ENCODE peak calls at places on chromosomes 7 and 10, in four cellular contexts. D, U, B and V are unnamed samples.
A peak's percentile ranks its signal among the peaks of the same experiment; 100 is the strongest.

GRCh38 chr10:18406136-18406535 is 245.3 kb downstream of the NSUN6 start:
- DNase-seq in B (no peak), D (no peak), U (no peak), V (no peak)

GRCh38 chr7:42197391-42197790 is 39.6 kb downstream of the GLI3 start:
- DNase-seq in U (no peak), D (no peak), B (peak; percentile 69), V (no peak)

GRCh38 chr7:95264225-95264927 is 60.0 kb downstream of the PON1 start:
- DNase-seq in D (no peak), B (no peak), U (no peak), V (no peak)

GRCh38 chr7:55156919-55157318 is 138.1 kb downstream of the EGFR start:
- DNase-seq in D (no peak), B (peak; percentile 31), U (no peak), V (no peak)

GRCh38 chr10:103969436-103969835 is 2.5 kb downstream of the SLK start:
- DNase-seq in B (no peak), D (no peak), U (no peak), V (no peak)

GRCh38 chr7:85469446-85469970 is 282.7 kb upstream of the SEMA3D start:
- DNase-seq in U (no peak), D (no peak), B (no peak), V (no peak)

GRCh38 chr7:40482794-40483374 is 348.1 kb downstream of the SUGCT start:
- DNase-seq in U (no peak), B (no peak), D (no peak), V (no peak)

GRCh38 chr7:128063025-128063560 is 31.9 kb upstream of the LRRC4 start:
- DNase-seq in B (no peak), D (no peak), U (no peak), V (no peak)

GRCh38 chr7:35596061-35596460 is 98.9 kb downstream of the HERPUD2 start:
- DNase-seq in U (no peak), D (no peak), B (no peak), V (no peak)

GRCh38 chr10:67550042-67550441 is 146.0 kb downstream of the CTNNA3 start:
- DNase-seq in D (no peak), U (no peak), B (no peak), V (no peak)

GRCh38 chr7:135620980-135621850 is 41.1 kb upstream of the STMP1 start:
- DNase-seq in B (peak; percentile 23), U (peak; percentile 35), D (no peak), V (no peak)

GRCh38 chr7:104971290-104972071 is 42.5 kb upstream of the KMT2E start:
- DNase-seq in U (no peak), B (no peak), D (no peak), V (no peak)

GRCh38 chr7:43771567-43771966 is 13.1 kb downstream of the BLVRA start:
- DNase-seq in D (no peak), B (no peak), U (no peak), V (no peak)

GRCh38 chr10:50310560-50311174 is 59.4 kb upstream of the ASAH2 start:
- DNase-seq in U (peak; percentile 50), B (no peak), D (no peak), V (no peak)

GRCh38 chr7:774161-775109 is 47.4 kb upstream of the PRKAR1B start:
- DNase-seq in B (no peak), U (peak; percentile 50), D (peak; percentile 68), V (no peak)

GRCh38 chr7:1943326-1943725 is 273.2 kb downstream of the ELFN1 start:
- DNase-seq in B (no peak), U (no peak), D (no peak), V (no peak)

GRCh38 chr7:98075801-98076200 is 30.9 kb upstream of the LMTK2 start:
- DNase-seq in B (no peak), D (no peak), U (no peak), V (no peak)

GRCh38 chr10:79505771-79506351 is 6.5 kb upstream of the EIF5AL1 start:
- DNase-seq in U (no peak), B (no peak), D (no peak), V (no peak)

GRCh38 chr10:34260904-34261303 is 554.2 kb downstream of the PARD3 start:
- DNase-seq in B (no peak), D (no peak), U (no peak), V (no peak)

GRCh38 chr10:132614431-132615341 is 77.1 kb downstream of the INPP5A start:
- DNase-seq in B (no peak), D (no peak), U (no peak), V (no peak)

GRCh38 chr7:13749666-13750065 is 239.8 kb downstream of the ETV1 start:
- DNase-seq in D (no peak), B (no peak), U (no peak), V (no peak)

DNA sequence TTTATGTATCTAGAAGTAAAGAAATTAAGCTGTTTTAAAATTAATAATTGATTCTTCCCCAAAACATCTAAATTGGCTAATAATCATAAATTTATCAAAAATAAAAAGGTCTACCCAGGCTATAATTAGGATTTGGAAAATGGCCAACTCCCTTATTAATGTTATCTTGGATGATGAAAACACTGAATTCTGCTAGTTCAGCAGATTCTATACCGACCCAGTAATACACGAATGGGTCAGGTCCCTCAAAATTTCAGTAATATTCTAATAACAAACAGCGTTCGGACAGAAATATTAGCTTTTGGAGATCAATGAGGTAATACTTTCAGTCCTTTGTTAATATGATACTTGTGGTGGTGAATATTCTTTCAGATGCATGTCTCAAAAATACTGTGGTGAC is 360.7 kb upstream of the MGMT start:
- DNase-seq in B (no peak), D (no peak), U (no peak), V (no peak)
- H3K27ac ChIP-seq in B (no peak overlapping the region), D (no peak overlapping the region), U (no peak overlapping the region), V (no peak overlapping the region)

DNA sequence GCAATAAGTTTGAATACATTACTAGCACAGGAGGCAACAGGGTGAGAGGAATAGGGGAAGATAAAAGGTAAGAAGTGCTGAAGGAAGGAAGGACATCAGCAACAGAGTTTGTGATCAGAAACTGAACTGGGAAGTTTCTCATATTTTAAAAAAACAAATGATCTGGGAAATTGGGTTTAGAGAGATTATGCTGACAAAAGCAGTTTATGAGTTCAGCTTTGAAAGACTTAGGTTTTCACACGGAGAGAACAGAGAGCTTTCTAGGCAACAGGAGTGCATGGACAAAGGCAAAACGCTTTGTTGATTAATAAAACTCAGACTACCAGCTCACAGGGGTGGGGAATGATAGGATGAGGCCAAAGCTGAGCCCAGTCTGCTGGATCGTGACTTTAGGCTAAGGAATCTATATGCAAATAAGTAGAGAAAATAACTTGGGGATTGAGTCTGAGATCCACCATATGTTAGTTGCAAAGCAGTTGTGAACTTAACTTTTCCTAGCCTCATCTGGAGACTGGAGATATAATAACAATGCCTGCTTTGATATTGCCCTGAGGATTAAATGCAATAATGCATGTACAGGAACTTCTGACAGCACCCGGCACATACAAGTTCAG is 4.2 kb downstream of the OSBPL3 start:
- DNase-seq in D (no peak), U (no peak), B (no peak), V (no peak)
- H3K4me3 ChIP-seq in D (no peak overlapping the region), U (no peak overlapping the region), B (no peak overlapping the region), V (no peak overlapping the region)

DNA sequence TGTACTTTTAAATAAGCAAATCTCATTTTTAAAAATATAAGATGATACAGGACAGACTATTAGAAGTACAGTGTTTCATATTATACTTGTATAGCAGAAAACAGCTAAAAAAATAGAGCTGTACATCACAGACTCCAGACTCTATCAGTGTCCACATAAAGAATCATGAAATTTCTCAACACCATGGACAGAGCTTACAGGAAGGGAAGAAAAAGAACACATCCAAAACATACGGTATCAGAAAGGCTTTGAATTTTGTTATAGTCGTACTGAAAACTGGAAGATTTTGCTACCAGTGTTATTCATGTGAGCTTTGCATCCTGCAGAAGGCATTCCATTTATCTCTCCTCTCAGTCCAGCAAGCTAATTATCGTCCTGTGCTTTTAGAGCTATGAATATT is 183.2 kb upstream of the PTPRZ1 start:
- DNase-seq in U (no peak), B (no peak), D (no peak), V (no peak)
- H3K27ac ChIP-seq in U (no peak overlapping the region), B (no peak overlapping the region), D (no peak overlapping the region), V (no peak overlapping the region)

DNA sequence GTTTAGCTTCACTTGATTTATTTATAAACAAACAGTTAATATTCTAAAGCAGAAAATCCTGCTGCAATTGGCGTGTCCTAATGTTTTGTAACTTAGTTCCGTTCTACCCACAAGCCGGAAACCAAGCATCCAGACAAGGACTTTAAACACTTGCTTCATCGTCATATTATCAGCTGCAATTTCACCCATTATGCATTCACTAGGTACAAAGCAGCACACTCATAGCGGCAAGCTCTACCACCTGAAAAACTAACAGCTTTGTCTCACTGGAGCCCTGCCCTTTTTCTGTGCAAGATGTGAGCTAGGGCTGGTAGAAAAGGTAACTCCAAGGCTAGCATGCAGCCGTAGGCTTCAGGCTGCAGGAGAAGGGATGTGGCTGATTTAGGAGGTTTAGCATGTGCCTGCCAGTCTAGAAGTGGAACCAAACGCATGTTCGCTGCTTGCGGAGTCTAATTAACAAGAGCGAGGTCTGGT is 43.7 kb upstream of the BPGM start:
- DNase-seq in U (no peak), D (no peak), B (no peak), V (no peak)
- H3K4me3 ChIP-seq in U (no peak overlapping the region), D (peak overlapping the region; percentile 8), B (no peak overlapping the region), V (no peak overlapping the region)

GRCh38 chr10:6217621-6218020 is 14.9 kb downstream of the PFKFB3 start:
- DNase-seq in D (no peak), B (no peak), U (no peak), V (no peak)
- H3K27ac ChIP-seq in D (peak overlapping the region; percentile 11), B (no peak overlapping the region), U (no peak overlapping the region), V (no peak overlapping the region)